ENCODE peak calls at places on chromosomes 13 and 19, in seven cellular contexts. A is cardiac muscle cell, F is NCI-H1092, W is H54, T is lower leg skin, N is prostate gland, R is endothelial cell. O is an unnamed sample.

GRCh38 chr19:38731654-38732301 is 12.5 kb downstream of the CAPN12 start:
- DNase-seq in N (peak; percentile 37), A (no peak), T (peak; percentile 17), R (no peak), W (no peak), F (no peak), O (no peak)

GRCh38 chr19:47352095-47352494 is 3.0 kb downstream of the DHX34 start:
- DNase-seq in W (no peak), A (no peak), F (no peak), T (no peak), N (no peak), R (no peak), O (no peak)

GRCh38 chr13:98488736-98489135 is 88.2 kb downstream of the STK24 start:
- DNase-seq in R (no peak), A (no peak), T (no peak), W (no peak), F (no peak), N (no peak), O (no peak)

GRCh38 chr19:38034153-38034835 is 127.3 kb downstream of the SIPA1L3 start:
- DNase-seq in F (no peak), A (no peak), T (peak; percentile 34), R (no peak), N (no peak), W (peak; percentile 58), O (no peak)

GRCh38 chr13:31797154-31797775 is 57.9 kb downstream of the RXFP2 start:
- DNase-seq in R (no peak), F (peak; percentile 10), T (no peak), W (peak; percentile 16), N (no peak), A (peak; percentile 26), O (peak; percentile 45)

GRCh38 chr13:113918580-113918979 is 54.7 kb upstream of the GAS6 start:
- DNase-seq in T (peak; percentile 5), R (no peak), A (no peak), N (no peak), W (no peak), F (no peak), O (no peak)

GRCh38 chr13:52850396-52851152 is 2.1 kb upstream of the PCDH8 start:
- DNase-seq in N (no peak), T (peak; percentile 23), W (peak; percentile 31), A (peak; percentile 92), F (peak; percentile 43), R (peak; percentile 91), O (peak; percentile 60)

GRCh38 chr19:45800009-45800553 is 7.4 kb upstream of the DMWD start:
- DNase-seq in A (no peak), W (no peak), N (no peak), R (no peak), T (no peak), F (no peak), O (no peak)

GRCh38 chr19:38656171-38656981 is 8.9 kb downstream of the ACTN4 start:
- DNase-seq in T (no peak), N (no peak), F (no peak), A (no peak), W (no peak), R (no peak), O (peak; percentile 50)

GRCh38 chr13:49630580-49630979 is 2.3 kb downstream of the ARL11 start:
- DNase-seq in T (no peak), A (no peak), F (no peak), W (no peak), R (no peak), N (no peak), O (no peak)

GRCh38 chr19:6826281-6826920 is 53.9 kb downstream of the VAV1 start:
- DNase-seq in N (no peak), F (no peak), T (no peak), R (no peak), A (no peak), W (no peak), O (no peak)

GRCh38 chr19:17721821-17722220 is 2.5 kb downstream of the MAP1S start:
- DNase-seq in F (no peak), N (no peak), W (peak; percentile 97), T (peak; percentile 29), A (no peak), R (peak; percentile 46), O (no peak)

GRCh38 chr13:95216182-95216581 is 85.1 kb downstream of the ABCC4 start:
- DNase-seq in T (no peak), F (no peak), N (no peak), W (no peak), A (no peak), R (no peak), O (no peak)

GRCh38 chr13:105925496-105925895 is 610.0 kb downstream of the EFNB2 start:
- DNase-seq in R (no peak), A (no peak), T (no peak), W (no peak), N (no peak), F (no peak), O (no peak)

GRCh38 chr13:110648155-110648819 is 32.9 kb downstream of the NAXD start:
- DNase-seq in N (no peak), A (no peak), R (no peak), W (no peak), T (no peak), F (no peak), O (no peak)

GRCh38 chr19:49672131-49672919 is 4.7 kb upstream of the PRMT1 start:
- DNase-seq in W (peak; percentile 82), R (peak; percentile 90), F (peak; percentile 61), T (no peak), N (peak; percentile 59), A (peak; percentile 91), O (peak; percentile 76)

GRCh38 chr13:52002361-52002760 is 8.9 kb downstream of the ATP7B start:
- DNase-seq in N (no peak), T (no peak), F (no peak), A (no peak), R (no peak), W (no peak), O (no peak)

GRCh38 chr19:53088091-53088490 is 15.1 kb downstream of the ZNF160 start:
- DNase-seq in F (no peak), R (no peak), N (no peak), T (no peak), A (no peak), W (no peak), O (no peak)

GRCh38 chr13:37667631-37668161 is 69.1 kb upstream of the POSTN start:
- DNase-seq in A (no peak), R (no peak), T (no peak), W (no peak), F (no peak), N (no peak), O (no peak)

GRCh38 chr13:34675626-34676025 is 266.4 kb upstream of the NBEA start:
- DNase-seq in N (no peak), R (no peak), T (no peak), A (no peak), W (no peak), F (no peak), O (no peak)

GRCh38 chr13:27599845-27600553 is 20.3 kb downstream of the LNX2 start:
- DNase-seq in T (no peak), N (no peak), R (no peak), W (no peak), F (no peak), A (peak; percentile 47), O (peak; percentile 65)

GRCh38 chr19:17616961-17617806 is 61.7 kb downstream of the COLGALT1 start:
- DNase-seq in T (no peak), W (no peak), R (no peak), F (no peak), N (no peak), A (no peak), O (peak; percentile 55)

GRCh38 chr13:50387124-50387581 is 371.9 kb downstream of the KCNRG start:
- DNase-seq in R (no peak), F (peak; percentile 17), N (peak; percentile 44), W (no peak), T (no peak), A (peak; percentile 64), O (peak; percentile 42)

GRCh38 chr13:104750377-104750776 is 1684.2 kb upstream of the SLC10A2 start:
- DNase-seq in R (no peak), F (no peak), T (no peak), W (peak; percentile 3), A (no peak), N (no peak), O (no peak)

GRCh38 chr19:48630289-48631036 is 6.7 kb downstream of the DBP start:
- DNase-seq in W (no peak), N (no peak), R (peak; percentile 61), T (no peak), A (peak; percentile 53), F (no peak), O (no peak)

GRCh38 chr13:30743319-30744055 is 8.1 kb downstream of the ALOX5AP start:
- DNase-seq in F (no peak), R (no peak), W (peak; percentile 61), T (peak; percentile 59), A (no peak), N (peak; percentile 35), O (peak; percentile 94)

GRCh38 chr13:28621439-28621838 is 37.5 kb upstream of the POMP start:
- DNase-seq in R (no peak), F (no peak), A (no peak), N (no peak), T (no peak), W (no peak), O (no peak)

GRCh38 chr19:48632692-48633147 is 4.5 kb downstream of the DBP start:
- DNase-seq in T (no peak), R (no peak), W (no peak), F (no peak), A (no peak), N (no peak), O (no peak)

GRCh38 chr13:20713751-20714150 is 10.3 kb downstream of the IL17D start:
- DNase-seq in R (no peak), W (peak; percentile 53), A (no peak), N (no peak), F (no peak), T (no peak), O (no peak)

GRCh38 chr13:99303863-99304521 is 3.2 kb downstream of the GPR183 start:
- DNase-seq in T (no peak), W (no peak), A (no peak), F (no peak), R (no peak), N (no peak), O (no peak)

GRCh38 chr13:36888645-36889044 is 31.4 kb downstream of the SMAD9 start:
- DNase-seq in A (no peak), T (no peak), F (no peak), W (no peak), R (no peak), N (no peak), O (no peak)

GRCh38 chr19:18456974-18457373 is 19.0 kb upstream of the ISYNA1 start:
- DNase-seq in T (no peak), W (no peak), N (no peak), A (no peak), F (no peak), R (no peak), O (no peak)

GRCh38 chr19:48206402-48207093 is 36.1 kb downstream of the ZSWIM9 start:
- DNase-seq in N (no peak), A (no peak), W (no peak), F (no peak), R (no peak), T (no peak), O (no peak)

GRCh38 chr13:37344051-37344450 is 238.6 kb upstream of the CSNK1A1L start:
- DNase-seq in R (no peak), W (no peak), F (no peak), N (no peak), A (no peak), T (no peak), O (peak; percentile 45)

GRCh38 chr13:41511827-41512226 is 54.5 kb downstream of the RGCC start:
- DNase-seq in R (no peak), T (no peak), N (no peak), F (no peak), W (no peak), A (no peak), O (no peak)

GRCh38 chr19:1402411-1403070 is 1.2 kb upstream of the GAMT start:
- DNase-seq in W (no peak), T (no peak), N (peak; percentile 53), A (no peak), R (no peak), F (no peak), O (no peak)

GRCh38 chr19:17138937-17139598 is 63.5 kb downstream of the MYO9B start:
- DNase-seq in T (no peak), N (peak; percentile 68), F (no peak), W (no peak), A (no peak), R (no peak), O (no peak)

GRCh38 chr13:57123660-57124059 is 17.1 kb upstream of the PRR20A start:
- DNase-seq in T (no peak), N (no peak), F (peak; percentile 56), R (no peak), A (no peak), W (no peak), O (no peak)